ENCODE peak calls at places on chromosomes 11 and 22, in four cellular contexts. P is astrocyte of the cerebellum, O is tibial nerve, U is cardiac muscle cell. H is an unnamed sample.

GRCh38 chr11:7422544-7423331 is 62.6 kb upstream of the OLFML1 start:
- DNase-seq in P (no peak), O (no peak), U (no peak), H (no peak)

GRCh38 chr11:12860827-12861226 is 148.3 kb upstream of the RASSF10 start:
- DNase-seq in P (peak; percentile 48), O (no peak), U (no peak), H (no peak)

GRCh38 chr11:68610452-68611116 is 73.8 kb upstream of the GAL start:
- DNase-seq in P (no peak), O (no peak), U (no peak), H (peak; percentile 38)

GRCh38 chr11:60970369-60970774 is 1.1 kb upstream of the CD6 start:
- DNase-seq in P (no peak), O (no peak), U (peak; percentile 56), H (peak; percentile 73)

GRCh38 chr11:113240790-113241189 is 73.6 kb upstream of the TTC12 start:
- DNase-seq in P (no peak), O (no peak), U (no peak), H (no peak)

GRCh38 chr22:18060646-18061620 is 16.9 kb upstream of the PEX26 start:
- DNase-seq in P (no peak), O (no peak), U (no peak), H (no peak)

GRCh38 chr11:34728609-34729008 is 107.7 kb downstream of the EHF start:
- DNase-seq in P (no peak), O (no peak), U (no peak), H (no peak)

GRCh38 chr11:75350743-75351540 is 519 bp downstream of the ARRB1 start:
- DNase-seq in P (no peak), O (peak; percentile 28), U (no peak), H (peak; percentile 74)

GRCh38 chr22:30945653-30946052 is 22.9 kb downstream of the MORC2 start:
- DNase-seq in P (no peak), O (no peak), U (no peak), H (no peak)

GRCh38 chr11:116373107-116373506 is 399.7 kb downstream of the BUD13 start:
- DNase-seq in P (no peak), O (no peak), U (no peak), H (no peak)

GRCh38 chr11:10386861-10387208 is 68.2 kb upstream of the AMPD3 start:
- DNase-seq in P (no peak), O (no peak), U (no peak), H (no peak)

GRCh38 chr22:45069925-45070324 is 60.1 kb upstream of the PHF21B start:
- DNase-seq in P (no peak), O (no peak), U (no peak), H (no peak)

GRCh38 chr11:107688322-107688918 is 23.4 kb downstream of the SLN start:
- DNase-seq in P (no peak), O (no peak), U (no peak), H (no peak)

GRCh38 chr22:19346677-19347265 is 55.3 kb upstream of the CLTCL1 start:
- DNase-seq in P (no peak), O (no peak), U (no peak), H (no peak)

GRCh38 chr11:95937358-95937757 is 13.5 kb upstream of the MTMR2 start:
- DNase-seq in P (no peak), O (no peak), U (no peak), H (no peak)

GRCh38 chr11:13143486-13144297 is 133.9 kb upstream of the BMAL1 start:
- DNase-seq in P (no peak), O (no peak), U (no peak), H (no peak)

GRCh38 chr11:76947790-76948189 is 86.4 kb upstream of the B3GNT6 start:
- DNase-seq in P (no peak), O (no peak), U (no peak), H (no peak)

GRCh38 chr11:121104223-121104831 is 3.3 kb downstream of the TECTA start:
- DNase-seq in P (no peak), O (no peak), U (no peak), H (peak; percentile 75)

GRCh38 chr11:20158597-20159257 is 1.5 kb downstream of the DBX1 start:
- DNase-seq in P (peak; percentile 57), O (no peak), U (peak; percentile 92), H (peak; percentile 90)

GRCh38 chr22:36355894-36356293 is 31.9 kb downstream of the MYH9 start:
- DNase-seq in P (no peak), O (no peak), U (no peak), H (no peak)

GRCh38 chr11:68141247-68142027 is 20.2 kb upstream of the CHKA start:
- DNase-seq in P (no peak), O (no peak), U (no peak), H (no peak)

GRCh38 chr22:47292546-47293320 is 530.3 kb downstream of the TBC1D22A start:
- DNase-seq in P (no peak), O (no peak), U (no peak), H (no peak)

GRCh38 chr11:116865696-116866095 is 28.3 kb upstream of the APOA1 start:
- DNase-seq in P (no peak), O (no peak), U (no peak), H (no peak)

GRCh38 chr11:123654566-123655081 is at the start of gene SCN3B:
- DNase-seq in P (peak; percentile 47), O (no peak), U (peak; percentile 90), H (peak; percentile 90)

GRCh38 chr11:76615950-76616349 is 54.6 kb downstream of the LRRC32 start:
- DNase-seq in P (no peak), O (no peak), U (no peak), H (no peak)

GRCh38 chr22:18110944-18111758 is 542 bp downstream of the TUBA8 start:
- DNase-seq in P (no peak), O (no peak), U (no peak), H (peak; percentile 58)

GRCh38 chr11:1131033-1131911 is 26.5 kb upstream of the MUC5AC start:
- DNase-seq in P (no peak), O (no peak), U (no peak), H (peak; percentile 32)

GRCh38 chr22:26953380-26953807 is 296.0 kb downstream of the MIAT start:
- DNase-seq in P (no peak), O (no peak), U (no peak), H (peak; percentile 68)

GRCh38 chr22:20039683-20040325 is 18.9 kb downstream of the TANGO2 start:
- DNase-seq in P (no peak), O (no peak), U (no peak), H (no peak)

GRCh38 chr11:11500744-11501487 is 120.9 kb downstream of the GALNT18 start:
- DNase-seq in P (no peak), O (no peak), U (no peak), H (peak; percentile 43)

GRCh38 chr11:128720522-128720985 is 26.7 kb downstream of the FLI1 start:
- DNase-seq in P (no peak), O (no peak), U (peak; percentile 12), H (peak; percentile 48)

GRCh38 chr11:94537051-94537600 is 6.6 kb upstream of the FUT4 start:
- DNase-seq in P (peak; percentile 39), O (no peak), U (no peak), H (no peak)

DNA sequence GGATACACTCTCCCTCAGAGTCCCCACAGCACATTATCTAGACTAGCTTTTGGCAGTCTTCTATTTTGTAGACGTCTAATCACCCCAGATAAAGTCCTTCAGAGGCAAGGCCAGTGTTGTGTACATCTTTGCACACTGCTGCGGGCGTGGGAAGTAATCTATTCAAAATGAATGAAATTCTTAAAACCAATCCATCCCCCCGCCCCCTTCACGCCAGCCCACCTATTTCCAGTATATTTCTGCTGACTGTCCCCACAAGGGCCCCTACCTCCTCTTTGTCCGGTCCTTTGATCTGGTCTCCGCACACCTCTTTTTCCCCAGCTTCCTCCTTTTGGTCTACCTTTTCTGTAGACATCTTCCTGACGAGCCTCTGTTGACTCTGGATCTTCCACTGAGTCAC is 383 bp downstream of the BSCL2 start:
- DNase-seq in P (no peak), O (no peak), U (no peak), H (no peak)
- H3K4me3 ChIP-seq in P (peak overlapping the region; percentile 60), O (peak overlapping the region; percentile 75), U (peak overlapping the region; percentile 41), H (peak overlapping the region; percentile 65)

GRCh38 chr22:42688914-42689275 is 31.8 kb downstream of the A4GALT start:
- DNase-seq in P (no peak), O (no peak), U (no peak), H (no peak)
- H3K4me3 ChIP-seq in P (no peak overlapping the region), O (no peak overlapping the region), U (no peak overlapping the region), H (no peak overlapping the region)

GRCh38 chr11:63920870-63921417 is 4.0 kb upstream of the RCOR2 start:
- DNase-seq in P (no peak), O (no peak), U (peak; percentile 70), H (peak; percentile 94)

GRCh38 chr11:63917685-63918523 is 940 bp upstream of the RCOR2 start:
- DNase-seq in P (no peak), O (peak; percentile 34), U (peak; percentile 89), H (peak; percentile 94)

GRCh38 chr11:63918576-63919171 is 1.7 kb upstream of the RCOR2 start:
- DNase-seq in P (no peak), O (no peak), U (no peak), H (peak; percentile 82)

GRCh38 chr11:63920126-63920869 is 3.3 kb upstream of the RCOR2 start:
- DNase-seq in P (no peak), O (no peak), U (peak; percentile 80), H (peak; percentile 88)

GRCh38 chr11:63919267-63920125 is 2.5 kb upstream of the RCOR2 start:
- DNase-seq in P (no peak), O (no peak), U (peak; percentile 79), H (peak; percentile 96)
- H3K4me3 ChIP-seq in P (no peak overlapping the region), O (peak overlapping the region; percentile 17), U (peak overlapping the region; percentile 2), H (peak overlapping the region; percentile 96)

GRCh38 chr11:31798057-31799035 is 12.8 kb downstream of the PAX6 start:
- DNase-seq in P (no peak), O (no peak), U (no peak), H (peak; percentile 92)
- H3K4me3 ChIP-seq in P (peak overlapping the region; percentile 5), O (no peak overlapping the region), U (no peak overlapping the region), H (peak overlapping the region; percentile 60)

DNA sequence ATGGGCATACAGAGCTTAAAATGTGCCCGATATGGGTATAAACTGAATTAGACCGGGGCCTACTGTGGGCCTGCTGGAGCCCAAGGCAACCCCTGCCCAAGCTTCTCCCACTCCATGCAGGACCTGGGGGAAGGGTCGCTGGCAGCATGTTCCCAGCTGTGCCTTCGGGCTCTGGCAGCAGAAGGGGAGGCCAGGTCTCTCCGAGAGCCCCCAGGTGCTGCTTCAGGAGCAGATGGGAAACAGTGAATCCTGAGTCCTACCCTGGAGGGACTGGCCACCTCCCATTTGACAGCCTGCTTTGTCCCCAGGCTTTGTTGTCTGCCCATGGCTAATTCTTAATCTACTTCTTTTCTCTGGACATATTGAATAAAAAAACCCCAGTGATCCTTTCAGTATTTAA is 315.6 kb upstream of the B3GAT1 start:
- DNase-seq in P (no peak), O (no peak), U (no peak), H (no peak)
- H3K4me3 ChIP-seq in P (no peak overlapping the region), O (no peak overlapping the region), U (no peak overlapping the region), H (no peak overlapping the region)

GRCh38 chr11:131875611-131876010 is 505.2 kb downstream of the NTM start:
- DNase-seq in P (no peak), O (no peak), U (no peak), H (no peak)
- H3K4me3 ChIP-seq in P (no peak overlapping the region), O (no peak overlapping the region), U (no peak overlapping the region), H (no peak overlapping the region)